ENCODE peak calls at places on chromosomes 13 and 19, in seven cellular contexts. U is NCI-H524, E is NCI-H1105 treated with DMSO at 0.1 percent for 48 hours, K is tibial nerve, G is PC-9, R is ELR, C is body of pancreas. S is an unnamed sample.
A peak's percentile ranks its signal among the peaks of the same experiment; 100 is the strongest.

GRCh38 chr13:80341771-80342271 is 895 bp upstream of the SPRY2 start:
- DNase-seq in G (peak; percentile 26), C (peak; percentile 49), K (no peak), E (peak; percentile 50), U (peak; percentile 50), R (peak; percentile 67), S (no peak)

GRCh38 chr19:47002853-47003610 is 16.6 kb upstream of the NPAS1 start:
- DNase-seq in U (no peak), G (no peak), K (no peak), E (no peak), R (no peak), C (no peak), S (no peak)

GRCh38 chr13:40535345-40535836 is 131.1 kb downstream of the FOXO1 start:
- DNase-seq in R (no peak), C (peak; percentile 53), G (no peak), U (no peak), K (no peak), E (no peak), S (no peak)

GRCh38 chr13:57633141-57633949 is 1.8 kb downstream of the PCDH17 start:
- DNase-seq in G (no peak), E (no peak), K (no peak), R (no peak), U (no peak), C (peak; percentile 58), S (no peak)

GRCh38 chr13:73520566-73521290 is 461.9 kb downstream of the KLF5 start:
- DNase-seq in C (no peak), R (no peak), E (no peak), G (no peak), U (no peak), K (no peak), S (no peak)

GRCh38 chr13:37225414-37226047 is 120.1 kb upstream of the CSNK1A1L start:
- DNase-seq in R (peak; percentile 10), G (no peak), C (no peak), U (no peak), E (no peak), K (no peak), S (no peak)

GRCh38 chr13:88544836-88545235 is 873.7 kb downstream of the SLITRK5 start:
- DNase-seq in R (peak; percentile 67), C (no peak), K (no peak), U (no peak), G (no peak), E (no peak), S (no peak)

GRCh38 chr13:97945342-97945741 is 8.1 kb upstream of the IPO5 start:
- DNase-seq in K (no peak), E (no peak), R (peak; percentile 40), C (no peak), U (no peak), G (no peak), S (no peak)

GRCh38 chr19:55249841-55250240 is 9.0 kb downstream of the PPP6R1 start:
- DNase-seq in C (no peak), G (no peak), U (no peak), K (no peak), R (no peak), E (no peak), S (no peak)

GRCh38 chr13:46893820-46894533 is 2.9 kb downstream of the HTR2A start:
- DNase-seq in U (peak; percentile 3), K (peak; percentile 37), C (peak; percentile 58), E (peak; percentile 31), R (peak; percentile 54), G (peak; percentile 52), S (peak; percentile 72)

GRCh38 chr19:7831452-7831851 is 1.4 kb downstream of the EVI5L start:
- DNase-seq in C (no peak), E (no peak), U (peak; percentile 9), K (no peak), G (no peak), R (peak; percentile 52), S (no peak)

GRCh38 chr19:43505941-43506340 is 1.4 kb upstream of the PHLDB3 start:
- DNase-seq in C (no peak), E (no peak), K (no peak), G (no peak), U (no peak), R (no peak), S (no peak)

GRCh38 chr19:19403373-19403901 is 2.0 kb upstream of the GATAD2A start:
- DNase-seq in E (no peak), K (no peak), U (no peak), G (peak; percentile 66), R (peak; percentile 84), C (peak; percentile 43), S (no peak)

GRCh38 chr19:35883920-35884319 is 15.5 kb downstream of the APLP1 start:
- DNase-seq in U (no peak), C (no peak), E (no peak), K (no peak), R (no peak), G (no peak), S (peak; percentile 38)

GRCh38 chr13:44030615-44031014 is 150.9 kb downstream of the LACC1 start:
- DNase-seq in R (no peak), K (no peak), C (no peak), G (no peak), E (no peak), U (no peak), S (no peak)

GRCh38 chr13:59790626-59791025 is 373.1 kb downstream of the DIAPH3 start:
- DNase-seq in G (no peak), U (no peak), R (no peak), E (no peak), C (no peak), K (no peak), S (no peak)

GRCh38 chr13:57345526-57345925 is 178.5 kb downstream of the PRR20E start:
- DNase-seq in R (no peak), U (no peak), E (no peak), K (no peak), C (no peak), G (no peak), S (no peak)

GRCh38 chr19:56608274-56608964 is 13.3 kb downstream of the ZNF71 start:
- DNase-seq in G (no peak), U (no peak), R (no peak), K (no peak), C (no peak), E (no peak), S (no peak)

GRCh38 chr19:58558623-58559274 is 338 bp upstream of the UBE2M start:
- DNase-seq in G (no peak), E (no peak), K (peak; percentile 99), C (peak; percentile 99), R (peak; percentile 97), U (no peak), S (peak; percentile 99)

GRCh38 chr13:70708744-70709143 is 600.5 kb upstream of the KLHL1 start:
- DNase-seq in U (no peak), E (no peak), R (peak; percentile 8), G (no peak), C (no peak), K (no peak), S (no peak)

GRCh38 chr19:10812902-10813404 is 23.1 kb downstream of the TMED1 start:
- DNase-seq in G (peak; percentile 41), C (no peak), K (no peak), R (peak; percentile 99), E (no peak), U (no peak), S (no peak)

GRCh38 chr19:35925501-35925900 is 10.7 kb upstream of the LRFN3 start:
- DNase-seq in R (no peak), K (no peak), E (no peak), G (no peak), C (no peak), U (no peak), S (no peak)

GRCh38 chr19:56141416-56141992 is 417 bp downstream of the ZNF444 start:
- DNase-seq in K (no peak), R (peak; percentile 18), C (peak; percentile 32), G (peak; percentile 14), U (no peak), E (no peak), S (peak; percentile 25)

GRCh38 chr19:6424190-6424938 is at the start of gene KHSRP:
- DNase-seq in G (no peak), R (peak; percentile 35), U (no peak), K (no peak), E (no peak), C (no peak), S (no peak)

GRCh38 chr13:25085125-25085742 is 10.7 kb upstream of the PABPC3 start:
- DNase-seq in C (no peak), U (peak; percentile 81), K (no peak), G (peak; percentile 10), E (peak; percentile 24), R (peak; percentile 61), S (peak; percentile 67)

GRCh38 chr13:41054212-41054877 is 7.0 kb upstream of the WBP4 start:
- DNase-seq in K (no peak), E (peak; percentile 18), R (peak; percentile 79), C (no peak), G (peak; percentile 9), U (no peak), S (peak; percentile 92)

GRCh38 chr19:41206926-41207750 is 11.9 kb upstream of the AXL start:
- DNase-seq in R (no peak), U (no peak), G (no peak), K (peak; percentile 90), C (peak; percentile 28), E (no peak), S (no peak)

GRCh38 chr19:18058208-18059009 is 28.3 kb downstream of the IL12RB1 start:
- DNase-seq in E (peak; percentile 70), U (peak; percentile 58), K (peak; percentile 50), G (peak; percentile 77), C (peak; percentile 80), R (peak; percentile 80), S (peak; percentile 88)

GRCh38 chr19:28582344-28582743 is 630.6 kb downstream of the UQCRFS1 start:
- DNase-seq in U (no peak), R (no peak), G (no peak), C (no peak), K (no peak), E (no peak), S (no peak)

GRCh38 chr19:22545751-22546150 is 88.4 kb upstream of the ZNF492 start:
- DNase-seq in K (no peak), R (peak; percentile 30), C (peak; percentile 54), G (peak; percentile 37), E (peak; percentile 26), U (no peak), S (peak; percentile 65)

GRCh38 chr19:56273563-56274117 is 1.1 kb downstream of the EDDM13 start:
- DNase-seq in R (peak; percentile 62), U (no peak), G (no peak), C (no peak), K (no peak), E (no peak), S (no peak)

GRCh38 chr19:49746206-49746958 is 16.7 kb downstream of the TSKS start:
- DNase-seq in G (no peak), K (no peak), E (no peak), R (peak; percentile 49), C (peak; percentile 35), U (no peak), S (peak; percentile 99)

GRCh38 chr13:113493315-113493951 is 2.9 kb upstream of the DCUN1D2 start:
- DNase-seq in K (no peak), G (peak; percentile 16), C (peak; percentile 50), U (no peak), R (peak; percentile 96), E (peak; percentile 7), S (no peak)

GRCh38 chr13:48072304-48072703 is 22.6 kb downstream of the MED4 start:
- DNase-seq in G (no peak), C (no peak), U (peak; percentile 81), E (peak; percentile 24), R (no peak), K (no peak), S (no peak)

GRCh38 chr13:28047784-28048388 is 52.5 kb downstream of the FLT3 start:
- DNase-seq in K (no peak), U (no peak), R (peak; percentile 72), E (no peak), C (no peak), G (no peak), S (peak; percentile 80)

GRCh38 chr19:55418185-55418584 is 10.6 kb upstream of the UBE2S start:
- DNase-seq in K (no peak), C (peak; percentile 63), U (peak; percentile 35), R (peak; percentile 91), G (peak; percentile 74), E (peak; percentile 60), S (peak; percentile 75)

GRCh38 chr19:51333836-51334460 is 8.0 kb downstream of the VSIG10L start:
- DNase-seq in C (no peak), K (no peak), R (no peak), U (no peak), G (no peak), E (no peak), S (peak; percentile 96)